ENCODE peak calls at places on chromosomes 12 and 14, in seven cellular contexts. X is NCI-H526 treated with DMSO at 0.1 percent for 48 hours; N is activated naive CD8-positive, alpha-beta T cell treated with anti-CD3 and anti-CD28 coated beads, Interleukin-2, amount 50 U/mL, for 24 hours; K is NCI-H146; G is left cardiac atrium; Y is SW480; I is activated CD4-positive, alpha-beta T cell treated with anti-CD3 and anti-CD28 coated beads, Interleukin-2, amount 50 U/mL, for 1 hour. S is an unnamed sample.

GRCh38 chr12:75563351-75563750 is 51.9 kb upstream of the KRR1 start:
- DNase-seq in X (no peak), N (no peak), K (no peak), G (no peak), Y (no peak), I (no peak), S (no peak)

GRCh38 chr12:27303139-27304111 is 29.2 kb upstream of the BMAL2 start:
- DNase-seq in X (peak), N (no peak), K (peak), G (no peak), Y (no peak), I (no peak), S (no peak)

GRCh38 chr12:117878598-117878997 is 90.2 kb downstream of the KSR2 start:
- DNase-seq in X (no peak), N (no peak), K (no peak), G (no peak), Y (no peak), I (no peak), S (no peak)

GRCh38 chr12:5485471-5485870 is 53.6 kb downstream of the NTF3 start:
- DNase-seq in X (no peak), N (no peak), K (no peak), G (no peak), Y (no peak), I (no peak), S (no peak)

GRCh38 chr12:130955238-130955816 is 1.6 kb downstream of the ADGRD1 start:
- DNase-seq in X (no peak), N (no peak), K (no peak), G (no peak), Y (no peak), I (no peak), S (no peak)

GRCh38 chr12:92827836-92828431 is 101.2 kb downstream of the EEA1 start:
- DNase-seq in X (no peak), N (peak), K (peak), G (no peak), Y (peak), I (peak), S (peak)

GRCh38 chr14:32331227-32331597 is 2.1 kb downstream of the AKAP6 start:
- DNase-seq in X (no peak), N (no peak), K (peak), G (no peak), Y (no peak), I (no peak), S (no peak)

GRCh38 chr12:51118706-51119105 is 35.3 kb upstream of the CSRNP2 start:
- DNase-seq in X (no peak), N (no peak), K (no peak), G (no peak), Y (peak), I (no peak), S (no peak)